ENCODE peak calls at places on chromosomes 3 and 15, in ten cellular contexts. Y is heart right ventricle; C is fibroblast of lung; P is endodermal cell; D is CD8-positive, alpha-beta memory T cell; Q is psoas muscle; K is CD8-positive, alpha-beta T cell; N is Peyer's patch; E is tibial artery; A is ovary. X is an unnamed sample. For H3K9me3, the result is how much of the 10 kb centered on the place peaks cover.

GRCh38 chr3:10366681-10367101 is 45.8 kb upstream of the SEC13 start:
- DNase-seq in D (no peak), C (peak), P (no peak), K (no peak), N (no peak), Q (peak), E (no peak), Y (no peak), A (no peak), X (peak)

GRCh38 chr3:179528786-179529185 is 33.9 kb upstream of the ACTL6A start:
- DNase-seq in C (peak), P (no peak), D (no peak), N (no peak), E (no peak), Y (no peak), Q (no peak), A (no peak), K (no peak), X (no peak)

GRCh38 chr3:143731304-143731703 is 117.0 kb downstream of the SLC9A9 start:
- DNase-seq in P (no peak), Y (no peak), K (no peak), D (no peak), N (no peak), C (no peak), E (no peak), A (no peak), Q (no peak), X (no peak)

GRCh38 chr15:60912984-60913697 is 316.0 kb downstream of the RORA start:
- DNase-seq in N (no peak), C (no peak), D (no peak), Q (no peak), A (no peak), Y (no peak), K (no peak), P (no peak), E (no peak), X (no peak)

GRCh38 chr3:72635551-72635950 is 212.7 kb downstream of the SHQ1 start:
- DNase-seq in K (no peak), N (no peak), E (no peak), D (no peak), Q (no peak), Y (no peak), A (no peak), C (no peak), P (no peak), X (no peak)

GRCh38 chr3:196246612-196247308 is 30.4 kb downstream of the SLC51A start:
- DNase-seq in A (no peak), D (no peak), K (no peak), Q (no peak), N (no peak), C (peak), Y (no peak), E (no peak), P (no peak), X (no peak)

GRCh38 chr15:45434168-45434567 is 55.8 kb upstream of the GATM start:
- DNase-seq in E (no peak), N (no peak), Y (no peak), P (no peak), D (no peak), C (peak), K (no peak), Q (no peak), A (no peak), X (no peak)

GRCh38 chr3:16875876-16876575 is 8.7 kb upstream of the PLCL2 start:
- DNase-seq in C (no peak), P (no peak), N (no peak), E (no peak), A (no peak), Y (no peak), D (no peak), Q (no peak), K (no peak), X (no peak)

GRCh38 chr3:39540162-39540921 is 72.9 kb downstream of the MOBP start:
- DNase-seq in Q (no peak), N (no peak), A (no peak), P (no peak), C (no peak), K (no peak), D (no peak), Y (no peak), E (no peak), X (no peak)

GRCh38 chr15:72034351-72034750 is 83.6 kb downstream of the MYO9A start:
- DNase-seq in E (no peak), A (no peak), Q (no peak), N (no peak), C (peak), Y (no peak), K (no peak), D (no peak), P (no peak), X (peak)

GRCh38 chr3:155254445-155254844 is 39.0 kb downstream of the STRIT1 start:
- DNase-seq in K (no peak), C (no peak), N (no peak), P (no peak), E (no peak), Q (no peak), Y (no peak), D (no peak), A (no peak), X (no peak)

GRCh38 chr15:66899555-66900350 is 165.6 kb upstream of the SMAD3 start:
- DNase-seq in P (peak), D (no peak), Y (no peak), C (no peak), E (peak), N (no peak), K (no peak), Q (no peak), A (no peak), X (no peak)

GRCh38 chr15:69090197-69090948 is 70.1 kb upstream of the GLCE start:
- DNase-seq in Q (no peak), N (no peak), K (no peak), E (no peak), C (peak), Y (no peak), P (peak), D (no peak), A (no peak), X (no peak)

GRCh38 chr15:33476908-33477307 is 166.1 kb downstream of the RYR3 start:
- DNase-seq in A (no peak), P (no peak), K (no peak), Q (no peak), N (no peak), E (no peak), C (no peak), Y (no peak), D (no peak), X (no peak)

GRCh38 chr3:50195501-50196252 is 4.3 kb downstream of the GNAT1 start:
- DNase-seq in K (no peak), E (no peak), P (no peak), A (no peak), Q (no peak), D (no peak), N (no peak), Y (no peak), C (no peak), X (no peak)

GRCh38 chr3:46578973-46579755 is 13.1 kb upstream of the LRRC2 start:
- DNase-seq in Y (no peak), P (no peak), C (no peak), E (no peak), N (no peak), Q (no peak), A (no peak), D (no peak), K (no peak), X (no peak)

GRCh38 chr3:146540236-146540635 is 4.2 kb downstream of the PLSCR1 start:
- DNase-seq in K (no peak), N (no peak), D (no peak), Q (no peak), Y (no peak), E (no peak), C (no peak), A (no peak), P (no peak), X (no peak)

GRCh38 chr15:46961795-46962194 is 755.5 kb upstream of the SEMA6D start:
- DNase-seq in A (no peak), K (no peak), Y (no peak), E (no peak), C (no peak), D (no peak), N (no peak), Q (no peak), P (no peak), X (no peak)

GRCh38 chr3:18236726-18237125 is 188.4 kb downstream of the SATB1 start:
- DNase-seq in N (no peak), Y (no peak), C (no peak), P (no peak), Q (no peak), E (no peak), A (no peak), K (no peak), D (no peak), X (no peak)
- H3K27ac ChIP-seq in N (no peak), Y (no peak), C (no peak), P (no peak), Q (no peak), E (no peak), A (no peak), K (no peak), D (no peak), X (no peak)

GRCh38 chr3:177746259-177747021 is 549.2 kb upstream of the TBL1XR1 start:
- DNase-seq in Y (no peak), K (no peak), E (no peak), N (no peak), C (peak), Q (no peak), P (no peak), A (no peak), D (no peak), X (peak)

GRCh38 chr3:177749836-177750235 is 552.6 kb upstream of the TBL1XR1 start:
- DNase-seq in C (no peak), E (no peak), Y (no peak), P (no peak), Q (no peak), N (no peak), A (no peak), K (no peak), D (no peak), X (no peak)

GRCh38 chr3:177742273-177742672 is 545.0 kb upstream of the TBL1XR1 start:
- DNase-seq in A (no peak), C (no peak), E (no peak), Y (no peak), D (no peak), Q (no peak), P (no peak), N (no peak), K (no peak), X (no peak)

GRCh38 chr3:177743491-177743890 is 546.2 kb upstream of the TBL1XR1 start:
- DNase-seq in C (no peak), K (no peak), Q (no peak), Y (no peak), D (no peak), P (no peak), N (no peak), A (no peak), E (no peak), X (no peak)

GRCh38 chr3:177744873-177745646 is 547.8 kb upstream of the TBL1XR1 start:
- DNase-seq in E (no peak), Y (no peak), Q (no peak), C (peak), D (no peak), A (no peak), N (no peak), P (no peak), K (no peak), X (no peak)
- H3K9me3 ChIP-seq in E (under half), Y (under half), Q (under half), C (under half), D (under half), A (under half), N (under half), P (under half), K (under half), X (under half)

DNA sequence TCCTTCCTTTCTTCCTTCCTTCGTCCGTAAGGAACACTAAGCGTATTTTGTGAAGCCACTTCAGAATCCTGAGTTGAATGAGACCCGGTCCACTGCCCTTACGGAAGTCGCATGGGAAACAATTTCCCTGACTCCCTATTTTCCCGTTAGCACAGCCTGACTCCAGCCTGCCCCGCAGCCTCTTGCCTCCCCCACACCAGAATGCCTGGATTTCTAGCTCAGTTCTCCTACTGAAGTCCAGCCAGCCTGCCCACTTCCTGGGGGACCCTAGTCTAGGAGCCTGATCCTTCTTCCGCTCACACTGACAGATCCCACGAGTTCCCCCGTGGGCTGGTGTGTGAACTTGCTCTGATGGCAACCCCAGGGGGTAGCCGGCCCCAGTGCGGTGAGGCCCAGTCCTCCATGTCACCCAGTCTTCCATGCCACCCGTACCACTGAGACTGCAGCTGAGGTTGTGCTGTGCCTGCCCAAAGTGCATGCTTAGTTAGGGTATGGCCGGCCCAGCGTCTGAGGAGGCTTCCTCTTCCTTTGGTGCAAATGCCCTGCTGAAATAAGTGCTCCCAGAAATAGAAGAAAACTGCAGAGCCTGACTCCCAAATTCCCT is 31.6 kb downstream of the MGLL start:
- DNase-seq in E (no peak), K (no peak), P (no peak), C (no peak), Q (peak), D (no peak), A (no peak), Y (no peak), N (no peak), X (no peak)
- H3K27ac ChIP-seq in E (peak), K (no peak), P (no peak), C (peak), Q (peak), D (no peak), A (no peak), Y (no peak), N (no peak), X (peak)

DNA sequence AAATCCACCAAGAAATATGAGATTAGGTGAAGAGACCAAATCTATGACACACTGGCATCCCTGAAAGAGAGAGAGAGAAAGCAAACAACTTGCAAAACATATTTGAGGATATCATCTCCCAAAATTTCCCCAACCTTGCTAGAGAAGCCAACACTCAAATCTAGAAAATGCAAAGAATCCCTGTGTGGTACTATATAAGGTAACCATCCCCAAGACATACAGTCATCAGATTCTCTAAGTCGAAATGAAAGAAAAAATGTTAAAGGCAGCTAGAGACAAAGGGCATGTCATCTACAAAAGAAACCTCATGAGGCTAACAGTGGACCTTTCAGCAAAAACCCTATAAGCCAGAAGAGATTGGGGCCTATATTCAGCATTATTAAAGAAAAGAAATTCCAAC is 622.1 kb upstream of the LMCD1 start:
- DNase-seq in Q (no peak), N (no peak), K (no peak), E (no peak), C (no peak), A (no peak), Y (no peak), P (no peak), D (no peak), X (no peak)
- H3K9me3 ChIP-seq in Q (under half), N (under half), K (under half), E (under half), C (under half), A (under half), Y (under half), P (under half), D (under half), X (under half)

GRCh38 chr15:53844634-53845033 is 85.2 kb upstream of the WDR72 start:
- DNase-seq in Y (no peak), A (no peak), K (no peak), D (no peak), E (no peak), N (no peak), Q (no peak), C (no peak), P (no peak), X (no peak)
- H3K27ac ChIP-seq in Y (no peak), A (no peak), K (no peak), D (no peak), E (no peak), N (no peak), Q (no peak), C (no peak), P (no peak), X (no peak)

X was measured in AG04450.